ENCODE peak calls at places on chromosomes 2 and 18, in six cellular contexts. V, U, A, R, D and K are unnamed samples.

GRCh38 chr2:16275718-16276117 is 335.4 kb downstream of the MYCN start:
- DNase-seq in V (no peak), U (no peak), A (no peak), R (no peak), D (no peak), K (no peak)

GRCh38 chr2:235614900-235615712 is 121.3 kb downstream of the AGAP1 start:
- DNase-seq in V (no peak), U (no peak), A (no peak), R (no peak), D (peak), K (peak)

GRCh38 chr18:59269563-59270214 is 3.6 kb downstream of the RAX start:
- DNase-seq in V (no peak), U (no peak), A (no peak), R (no peak), D (no peak), K (no peak)

GRCh38 chr2:22326250-22326649 is 1058.7 kb upstream of the KLHL29 start:
- DNase-seq in V (no peak), U (no peak), A (peak), R (no peak), D (no peak), K (no peak)

GRCh38 chr2:222930862-222931261 is 70.0 kb downstream of the ACSL3 start:
- DNase-seq in V (no peak), U (no peak), A (peak), R (no peak), D (no peak), K (no peak)

GRCh38 chr2:176466918-176467452 is 197.7 kb downstream of the MTX2 start:
- DNase-seq in V (no peak), U (no peak), A (no peak), R (no peak), D (no peak), K (no peak)

GRCh38 chr2:145752091-145752806 is 1232.3 kb upstream of the ZEB2 start:
- DNase-seq in V (peak), U (peak), A (peak), R (no peak), D (peak), K (peak)

GRCh38 chr2:145524303-145524702 is 1004.4 kb upstream of the ZEB2 start:
- DNase-seq in V (no peak), U (no peak), A (no peak), R (no peak), D (no peak), K (no peak)

GRCh38 chr2:100178085-100178788 is 35.8 kb upstream of the AFF3 start:
- DNase-seq in V (peak), U (no peak), A (peak), R (no peak), D (peak), K (peak)

GRCh38 chr18:12377556-12378553 is 828 bp upstream of the AFG3L2 start:
- DNase-seq in V (peak), U (no peak), A (no peak), R (no peak), D (no peak), K (no peak)
- H3K4me3 ChIP-seq in V (peak), U (peak), A (peak), R (peak), D (peak), K (peak)

DNA sequence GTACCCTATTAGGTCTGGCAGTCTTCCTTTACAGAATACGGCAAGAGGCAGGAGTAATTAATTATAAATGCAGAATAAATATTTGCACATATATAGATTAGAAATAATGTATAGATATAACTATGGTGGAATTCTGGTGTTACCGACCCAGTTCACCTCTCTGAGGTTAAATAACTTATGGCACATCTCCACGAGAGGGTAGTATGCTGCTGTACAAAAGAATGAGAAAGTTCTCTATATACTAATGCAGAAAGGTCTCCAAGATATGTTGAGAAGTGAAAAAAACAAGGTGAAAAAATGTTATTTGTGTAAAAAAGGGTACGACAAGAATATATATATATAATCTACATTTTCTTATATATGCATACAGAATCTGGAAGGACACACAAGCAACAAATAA is 40.8 kb downstream of the MC2R start:
- DNase-seq in V (no peak), U (no peak), A (no peak), R (no peak), D (no peak), K (no peak)
- TF ChIP-seq CTCF in V (no peak), U (no peak), A (no peak), R (no peak), D (no peak), K (no peak)

GRCh38 chr2:238865015-238865719 is 17.3 kb downstream of the TWIST2 start:
- DNase-seq in V (no peak), U (no peak), A (no peak), R (peak), D (no peak), K (no peak)
- H3K4me3 ChIP-seq in V (no peak), U (peak), A (no peak), R (no peak), D (no peak), K (no peak)

DNA sequence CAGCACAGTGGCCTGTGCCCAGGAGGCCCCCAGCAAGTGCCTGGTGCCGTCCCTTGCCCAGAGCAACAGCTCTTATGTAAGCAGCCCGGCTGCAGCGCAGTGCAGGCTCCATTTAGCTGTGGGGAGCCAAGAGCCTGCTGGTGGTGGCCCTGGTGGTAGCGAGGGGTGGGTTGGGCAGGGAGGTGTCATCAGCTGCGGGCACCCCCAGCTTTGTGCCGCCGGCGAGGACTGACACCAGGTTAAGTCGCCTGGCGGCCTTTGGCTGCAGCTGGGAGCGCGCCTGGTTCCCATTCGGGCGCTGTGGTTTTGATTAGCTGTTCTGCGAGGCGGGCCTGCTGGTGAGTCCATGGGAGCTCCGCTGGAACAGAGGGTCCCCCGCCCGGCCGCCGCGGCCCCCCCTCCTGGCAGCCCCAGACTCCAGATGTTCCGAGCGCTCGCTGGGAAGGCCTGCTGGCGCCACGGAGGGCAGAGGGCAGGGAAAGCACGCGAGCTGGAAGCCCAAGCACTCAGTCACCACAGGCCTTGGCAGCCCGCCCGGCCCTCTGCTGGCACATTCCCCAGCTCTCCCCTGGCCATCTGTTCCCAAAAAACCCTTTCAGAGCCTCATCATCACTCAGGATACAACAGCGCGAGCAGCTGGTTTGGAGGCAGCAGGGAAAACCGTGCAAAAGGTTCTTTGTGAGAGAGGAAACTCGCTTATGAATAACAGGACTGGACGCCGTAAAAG is 18.4 kb downstream of the ATOH8 start:
- DNase-seq in V (peak), U (peak), A (no peak), R (no peak), D (peak), K (peak)
- TF ChIP-seq CTCF in V (peak), U (peak), A (no peak), R (no peak), D (peak), K (peak)